ENCODE peak calls at places on chromosomes 4 and X, in ten cellular contexts. One of them, this sample, is unnamed.

GRCh38 chr4:2083116-2083825 is 24.1 kb downstream of the NAT8L start:
- DNase-seq in Right ventricle myocardium inferior: peak
- DNase-seq in GM03348: no peak
- DNase-seq in activated T-cell treated with anti-CD3 and anti-CD28 coated beads for 1 hour: no peak
- DNase-seq in activated CD8-positive, alpha-beta memory T cell treated with anti-CD3 and anti-CD28 coated beads, Interleukin-2, amount 50 U/mL, for 4 hours: no peak
- DNase-seq in stimulated activated CD4-positive, alpha-beta T cell treated with anti-CD3 and anti-CD28 coated beads, Interleukin-1b, Interleukin-23, amount 100 ng/mL, for 48 hours: no peak
- DNase-seq in activated B cell treated with CpG ODN at 0.5 μM for 24 hours: no peak
- DNase-seq in M059J: no peak
- DNase-seq in T follicular helper cell: no peak
- DNase-seq in Calu3: no peak
- DNase-seq in this sample: no peak

GRCh38 chr4:55447826-55448225 is 52.1 kb downstream of the TMEM165 start:
- DNase-seq in activated CD8-positive, alpha-beta memory T cell treated with anti-CD3 and anti-CD28 coated beads, Interleukin-2, amount 50 U/mL, for 4 hours: no peak
- DNase-seq in M059J: peak
- DNase-seq in activated T-cell treated with anti-CD3 and anti-CD28 coated beads for 1 hour: no peak
- DNase-seq in Right ventricle myocardium inferior: no peak
- DNase-seq in GM03348: no peak
- DNase-seq in T follicular helper cell: no peak
- DNase-seq in stimulated activated CD4-positive, alpha-beta T cell treated with anti-CD3 and anti-CD28 coated beads, Interleukin-1b, Interleukin-23, amount 100 ng/mL, for 48 hours: no peak
- DNase-seq in activated B cell treated with CpG ODN at 0.5 μM for 24 hours: no peak
- DNase-seq in Calu3: no peak
- DNase-seq in this sample: peak

GRCh38 chrX:118530537-118530936 is 34.9 kb downstream of the DOCK11 start:
- DNase-seq in Right ventricle myocardium inferior: no peak
- DNase-seq in activated B cell treated with CpG ODN at 0.5 μM for 24 hours: no peak
- DNase-seq in stimulated activated CD4-positive, alpha-beta T cell treated with anti-CD3 and anti-CD28 coated beads, Interleukin-1b, Interleukin-23, amount 100 ng/mL, for 48 hours: no peak
- DNase-seq in Calu3: no peak
- DNase-seq in T follicular helper cell: no peak
- DNase-seq in M059J: peak
- DNase-seq in activated CD8-positive, alpha-beta memory T cell treated with anti-CD3 and anti-CD28 coated beads, Interleukin-2, amount 50 U/mL, for 4 hours: no peak
- DNase-seq in activated T-cell treated with anti-CD3 and anti-CD28 coated beads for 1 hour: no peak
- DNase-seq in GM03348: peak
- DNase-seq in this sample: peak

GRCh38 chrX:118226060-118226428 is 109.4 kb upstream of the KLHL13 start:
- DNase-seq in T follicular helper cell: no peak
- DNase-seq in stimulated activated CD4-positive, alpha-beta T cell treated with anti-CD3 and anti-CD28 coated beads, Interleukin-1b, Interleukin-23, amount 100 ng/mL, for 48 hours: no peak
- DNase-seq in activated T-cell treated with anti-CD3 and anti-CD28 coated beads for 1 hour: no peak
- DNase-seq in activated B cell treated with CpG ODN at 0.5 μM for 24 hours: no peak
- DNase-seq in Calu3: no peak
- DNase-seq in GM03348: peak
- DNase-seq in activated CD8-positive, alpha-beta memory T cell treated with anti-CD3 and anti-CD28 coated beads, Interleukin-2, amount 50 U/mL, for 4 hours: no peak
- DNase-seq in Right ventricle myocardium inferior: no peak
- DNase-seq in M059J: peak
- DNase-seq in this sample: no peak

GRCh38 chrX:123899701-123900100 is 39.8 kb downstream of the XIAP start:
- DNase-seq in activated CD8-positive, alpha-beta memory T cell treated with anti-CD3 and anti-CD28 coated beads, Interleukin-2, amount 50 U/mL, for 4 hours: no peak
- DNase-seq in M059J: peak
- DNase-seq in Right ventricle myocardium inferior: no peak
- DNase-seq in activated B cell treated with CpG ODN at 0.5 μM for 24 hours: no peak
- DNase-seq in Calu3: no peak
- DNase-seq in GM03348: no peak
- DNase-seq in T follicular helper cell: no peak
- DNase-seq in activated T-cell treated with anti-CD3 and anti-CD28 coated beads for 1 hour: no peak
- DNase-seq in stimulated activated CD4-positive, alpha-beta T cell treated with anti-CD3 and anti-CD28 coated beads, Interleukin-1b, Interleukin-23, amount 100 ng/mL, for 48 hours: no peak
- DNase-seq in this sample: peak

GRCh38 chr4:2800691-2801596 is 8.1 kb downstream of the SH3BP2 start:
- DNase-seq in activated T-cell treated with anti-CD3 and anti-CD28 coated beads for 1 hour: no peak
- DNase-seq in stimulated activated CD4-positive, alpha-beta T cell treated with anti-CD3 and anti-CD28 coated beads, Interleukin-1b, Interleukin-23, amount 100 ng/mL, for 48 hours: no peak
- DNase-seq in M059J: peak
- DNase-seq in Calu3: peak
- DNase-seq in activated B cell treated with CpG ODN at 0.5 μM for 24 hours: peak
- DNase-seq in Right ventricle myocardium inferior: peak
- DNase-seq in GM03348: peak
- DNase-seq in T follicular helper cell: no peak
- DNase-seq in activated CD8-positive, alpha-beta memory T cell treated with anti-CD3 and anti-CD28 coated beads, Interleukin-2, amount 50 U/mL, for 4 hours: no peak
- DNase-seq in this sample: no peak

GRCh38 chr4:99088485-99089365 is at the start of gene ADH5:
- DNase-seq in T follicular helper cell: peak
- DNase-seq in M059J: peak
- DNase-seq in Right ventricle myocardium inferior: peak
- DNase-seq in activated CD8-positive, alpha-beta memory T cell treated with anti-CD3 and anti-CD28 coated beads, Interleukin-2, amount 50 U/mL, for 4 hours: peak
- DNase-seq in activated B cell treated with CpG ODN at 0.5 μM for 24 hours: peak
- DNase-seq in GM03348: peak
- DNase-seq in stimulated activated CD4-positive, alpha-beta T cell treated with anti-CD3 and anti-CD28 coated beads, Interleukin-1b, Interleukin-23, amount 100 ng/mL, for 48 hours: peak
- DNase-seq in Calu3: peak
- DNase-seq in activated T-cell treated with anti-CD3 and anti-CD28 coated beads for 1 hour: peak
- DNase-seq in this sample: peak

GRCh38 chr4:85724801-85725548 is 250.0 kb downstream of the ARHGAP24 start:
- DNase-seq in T follicular helper cell: no peak
- DNase-seq in stimulated activated CD4-positive, alpha-beta T cell treated with anti-CD3 and anti-CD28 coated beads, Interleukin-1b, Interleukin-23, amount 100 ng/mL, for 48 hours: no peak
- DNase-seq in Right ventricle myocardium inferior: no peak
- DNase-seq in activated T-cell treated with anti-CD3 and anti-CD28 coated beads for 1 hour: no peak
- DNase-seq in activated B cell treated with CpG ODN at 0.5 μM for 24 hours: no peak
- DNase-seq in Calu3: no peak
- DNase-seq in M059J: no peak
- DNase-seq in activated CD8-positive, alpha-beta memory T cell treated with anti-CD3 and anti-CD28 coated beads, Interleukin-2, amount 50 U/mL, for 4 hours: no peak
- DNase-seq in GM03348: no peak
- DNase-seq in this sample: peak

GRCh38 chr4:156931267-156931666 is 40.3 kb downstream of the PDGFC start:
- DNase-seq in stimulated activated CD4-positive, alpha-beta T cell treated with anti-CD3 and anti-CD28 coated beads, Interleukin-1b, Interleukin-23, amount 100 ng/mL, for 48 hours: no peak
- DNase-seq in Calu3: peak
- DNase-seq in M059J: peak
- DNase-seq in Right ventricle myocardium inferior: no peak
- DNase-seq in T follicular helper cell: no peak
- DNase-seq in activated CD8-positive, alpha-beta memory T cell treated with anti-CD3 and anti-CD28 coated beads, Interleukin-2, amount 50 U/mL, for 4 hours: no peak
- DNase-seq in activated T-cell treated with anti-CD3 and anti-CD28 coated beads for 1 hour: no peak
- DNase-seq in activated B cell treated with CpG ODN at 0.5 μM for 24 hours: no peak
- DNase-seq in GM03348: peak
- DNase-seq in this sample: peak

GRCh38 chrX:10071451-10072163 is 85.2 kb upstream of the CLCN4 start:
- DNase-seq in Calu3: no peak
- DNase-seq in T follicular helper cell: no peak
- DNase-seq in activated CD8-positive, alpha-beta memory T cell treated with anti-CD3 and anti-CD28 coated beads, Interleukin-2, amount 50 U/mL, for 4 hours: no peak
- DNase-seq in GM03348: peak
- DNase-seq in activated T-cell treated with anti-CD3 and anti-CD28 coated beads for 1 hour: no peak
- DNase-seq in M059J: no peak
- DNase-seq in activated B cell treated with CpG ODN at 0.5 μM for 24 hours: no peak
- DNase-seq in stimulated activated CD4-positive, alpha-beta T cell treated with anti-CD3 and anti-CD28 coated beads, Interleukin-1b, Interleukin-23, amount 100 ng/mL, for 48 hours: no peak
- DNase-seq in Right ventricle myocardium inferior: no peak
- DNase-seq in this sample: peak

GRCh38 chrX:16712825-16713155 is 321 bp upstream of the CTPS2 start:
- DNase-seq in activated T-cell treated with anti-CD3 and anti-CD28 coated beads for 1 hour: no peak
- DNase-seq in stimulated activated CD4-positive, alpha-beta T cell treated with anti-CD3 and anti-CD28 coated beads, Interleukin-1b, Interleukin-23, amount 100 ng/mL, for 48 hours: no peak
- DNase-seq in activated B cell treated with CpG ODN at 0.5 μM for 24 hours: no peak
- DNase-seq in Calu3: no peak
- DNase-seq in GM03348: no peak
- DNase-seq in T follicular helper cell: no peak
- DNase-seq in activated CD8-positive, alpha-beta memory T cell treated with anti-CD3 and anti-CD28 coated beads, Interleukin-2, amount 50 U/mL, for 4 hours: no peak
- DNase-seq in M059J: no peak
- DNase-seq in Right ventricle myocardium inferior: no peak
- DNase-seq in this sample: no peak

GRCh38 chr4:47195706-47196105 is 164.3 kb downstream of the GABRB1 start:
- DNase-seq in activated CD8-positive, alpha-beta memory T cell treated with anti-CD3 and anti-CD28 coated beads, Interleukin-2, amount 50 U/mL, for 4 hours: no peak
- DNase-seq in Calu3: no peak
- DNase-seq in T follicular helper cell: no peak
- DNase-seq in M059J: no peak
- DNase-seq in activated T-cell treated with anti-CD3 and anti-CD28 coated beads for 1 hour: no peak
- DNase-seq in Right ventricle myocardium inferior: no peak
- DNase-seq in stimulated activated CD4-positive, alpha-beta T cell treated with anti-CD3 and anti-CD28 coated beads, Interleukin-1b, Interleukin-23, amount 100 ng/mL, for 48 hours: no peak
- DNase-seq in activated B cell treated with CpG ODN at 0.5 μM for 24 hours: no peak
- DNase-seq in GM03348: no peak
- DNase-seq in this sample: no peak

GRCh38 chr4:116358633-116359222 is 726.6 kb downstream of the TRAM1L1 start:
- DNase-seq in M059J: peak
- DNase-seq in activated CD8-positive, alpha-beta memory T cell treated with anti-CD3 and anti-CD28 coated beads, Interleukin-2, amount 50 U/mL, for 4 hours: no peak
- DNase-seq in T follicular helper cell: no peak
- DNase-seq in activated B cell treated with CpG ODN at 0.5 μM for 24 hours: no peak
- DNase-seq in activated T-cell treated with anti-CD3 and anti-CD28 coated beads for 1 hour: no peak
- DNase-seq in GM03348: peak
- DNase-seq in Right ventricle myocardium inferior: no peak
- DNase-seq in Calu3: peak
- DNase-seq in stimulated activated CD4-positive, alpha-beta T cell treated with anti-CD3 and anti-CD28 coated beads, Interleukin-1b, Interleukin-23, amount 100 ng/mL, for 48 hours: peak
- DNase-seq in this sample: peak

GRCh38 chrX:45619290-45619689 is 418.6 kb upstream of the DIPK2B start:
- DNase-seq in M059J: peak
- DNase-seq in activated T-cell treated with anti-CD3 and anti-CD28 coated beads for 1 hour: no peak
- DNase-seq in activated B cell treated with CpG ODN at 0.5 μM for 24 hours: no peak
- DNase-seq in activated CD8-positive, alpha-beta memory T cell treated with anti-CD3 and anti-CD28 coated beads, Interleukin-2, amount 50 U/mL, for 4 hours: no peak
- DNase-seq in Calu3: no peak
- DNase-seq in GM03348: no peak
- DNase-seq in Right ventricle myocardium inferior: no peak
- DNase-seq in T follicular helper cell: no peak
- DNase-seq in stimulated activated CD4-positive, alpha-beta T cell treated with anti-CD3 and anti-CD28 coated beads, Interleukin-1b, Interleukin-23, amount 100 ng/mL, for 48 hours: no peak
- DNase-seq in this sample: peak

GRCh38 chr4:76696109-76696508 is 201.8 kb downstream of the SOWAHB start:
- DNase-seq in activated B cell treated with CpG ODN at 0.5 μM for 24 hours: no peak
- DNase-seq in Calu3: no peak
- DNase-seq in GM03348: peak
- DNase-seq in activated CD8-positive, alpha-beta memory T cell treated with anti-CD3 and anti-CD28 coated beads, Interleukin-2, amount 50 U/mL, for 4 hours: no peak
- DNase-seq in M059J: peak
- DNase-seq in T follicular helper cell: no peak
- DNase-seq in stimulated activated CD4-positive, alpha-beta T cell treated with anti-CD3 and anti-CD28 coated beads, Interleukin-1b, Interleukin-23, amount 100 ng/mL, for 48 hours: no peak
- DNase-seq in activated T-cell treated with anti-CD3 and anti-CD28 coated beads for 1 hour: no peak
- DNase-seq in Right ventricle myocardium inferior: no peak
- DNase-seq in this sample: no peak

GRCh38 chr4:15809058-15809457 is 30.9 kb downstream of the CD38 start:
- DNase-seq in activated B cell treated with CpG ODN at 0.5 μM for 24 hours: no peak
- DNase-seq in activated T-cell treated with anti-CD3 and anti-CD28 coated beads for 1 hour: no peak
- DNase-seq in Calu3: no peak
- DNase-seq in activated CD8-positive, alpha-beta memory T cell treated with anti-CD3 and anti-CD28 coated beads, Interleukin-2, amount 50 U/mL, for 4 hours: no peak
- DNase-seq in M059J: no peak
- DNase-seq in GM03348: no peak
- DNase-seq in Right ventricle myocardium inferior: no peak
- DNase-seq in stimulated activated CD4-positive, alpha-beta T cell treated with anti-CD3 and anti-CD28 coated beads, Interleukin-1b, Interleukin-23, amount 100 ng/mL, for 48 hours: no peak
- DNase-seq in T follicular helper cell: no peak
- DNase-seq in this sample: no peak

GRCh38 chrX:873016-873415 is 242.4 kb downstream of the SHOX start:
- DNase-seq in activated T-cell treated with anti-CD3 and anti-CD28 coated beads for 1 hour: no peak
- DNase-seq in T follicular helper cell: no peak
- DNase-seq in GM03348: no peak
- DNase-seq in Calu3: no peak
- DNase-seq in Right ventricle myocardium inferior: no peak
- DNase-seq in activated CD8-positive, alpha-beta memory T cell treated with anti-CD3 and anti-CD28 coated beads, Interleukin-2, amount 50 U/mL, for 4 hours: no peak
- DNase-seq in activated B cell treated with CpG ODN at 0.5 μM for 24 hours: no peak
- DNase-seq in stimulated activated CD4-positive, alpha-beta T cell treated with anti-CD3 and anti-CD28 coated beads, Interleukin-1b, Interleukin-23, amount 100 ng/mL, for 48 hours: no peak
- DNase-seq in M059J: no peak
- DNase-seq in this sample: no peak

GRCh38 chr4:172202480-172203076 is 389.4 kb downstream of the GALNTL6 start:
- DNase-seq in M059J: peak
- DNase-seq in activated T-cell treated with anti-CD3 and anti-CD28 coated beads for 1 hour: no peak
- DNase-seq in stimulated activated CD4-positive, alpha-beta T cell treated with anti-CD3 and anti-CD28 coated beads, Interleukin-1b, Interleukin-23, amount 100 ng/mL, for 48 hours: no peak
- DNase-seq in T follicular helper cell: no peak
- DNase-seq in Right ventricle myocardium inferior: no peak
- DNase-seq in activated B cell treated with CpG ODN at 0.5 μM for 24 hours: no peak
- DNase-seq in Calu3: peak
- DNase-seq in GM03348: peak
- DNase-seq in activated CD8-positive, alpha-beta memory T cell treated with anti-CD3 and anti-CD28 coated beads, Interleukin-2, amount 50 U/mL, for 4 hours: no peak
- DNase-seq in this sample: peak

GRCh38 chr4:77820836-77821561 is 1.8 kb upstream of the CNOT6L start:
- DNase-seq in GM03348: peak
- DNase-seq in Calu3: no peak
- DNase-seq in activated CD8-positive, alpha-beta memory T cell treated with anti-CD3 and anti-CD28 coated beads, Interleukin-2, amount 50 U/mL, for 4 hours: no peak
- DNase-seq in activated B cell treated with CpG ODN at 0.5 μM for 24 hours: no peak
- DNase-seq in M059J: no peak
- DNase-seq in T follicular helper cell: no peak
- DNase-seq in Right ventricle myocardium inferior: no peak
- DNase-seq in activated T-cell treated with anti-CD3 and anti-CD28 coated beads for 1 hour: no peak
- DNase-seq in stimulated activated CD4-positive, alpha-beta T cell treated with anti-CD3 and anti-CD28 coated beads, Interleukin-1b, Interleukin-23, amount 100 ng/mL, for 48 hours: peak
- DNase-seq in this sample: peak

GRCh38 chr4:137755033-137755471 is 222.8 kb upstream of the PCDH18 start:
- DNase-seq in M059J: peak
- DNase-seq in stimulated activated CD4-positive, alpha-beta T cell treated with anti-CD3 and anti-CD28 coated beads, Interleukin-1b, Interleukin-23, amount 100 ng/mL, for 48 hours: no peak
- DNase-seq in activated CD8-positive, alpha-beta memory T cell treated with anti-CD3 and anti-CD28 coated beads, Interleukin-2, amount 50 U/mL, for 4 hours: no peak
- DNase-seq in activated B cell treated with CpG ODN at 0.5 μM for 24 hours: no peak
- DNase-seq in T follicular helper cell: no peak
- DNase-seq in activated T-cell treated with anti-CD3 and anti-CD28 coated beads for 1 hour: no peak
- DNase-seq in GM03348: peak
- DNase-seq in Right ventricle myocardium inferior: no peak
- DNase-seq in Calu3: no peak
- DNase-seq in this sample: peak

GRCh38 chr4:105808459-105809041 is 86.7 kb upstream of the NPNT start:
- DNase-seq in stimulated activated CD4-positive, alpha-beta T cell treated with anti-CD3 and anti-CD28 coated beads, Interleukin-1b, Interleukin-23, amount 100 ng/mL, for 48 hours: no peak
- DNase-seq in Right ventricle myocardium inferior: no peak
- DNase-seq in activated T-cell treated with anti-CD3 and anti-CD28 coated beads for 1 hour: no peak
- DNase-seq in Calu3: no peak
- DNase-seq in T follicular helper cell: no peak
- DNase-seq in activated CD8-positive, alpha-beta memory T cell treated with anti-CD3 and anti-CD28 coated beads, Interleukin-2, amount 50 U/mL, for 4 hours: no peak
- DNase-seq in activated B cell treated with CpG ODN at 0.5 μM for 24 hours: no peak
- DNase-seq in GM03348: no peak
- DNase-seq in M059J: peak
- DNase-seq in this sample: peak

GRCh38 chr4:76655566-76656479 is 220.8 kb downstream of the SHROOM3 start:
- DNase-seq in activated CD8-positive, alpha-beta memory T cell treated with anti-CD3 and anti-CD28 coated beads, Interleukin-2, amount 50 U/mL, for 4 hours: no peak
- DNase-seq in T follicular helper cell: no peak
- DNase-seq in Right ventricle myocardium inferior: no peak
- DNase-seq in stimulated activated CD4-positive, alpha-beta T cell treated with anti-CD3 and anti-CD28 coated beads, Interleukin-1b, Interleukin-23, amount 100 ng/mL, for 48 hours: no peak
- DNase-seq in Calu3: no peak
- DNase-seq in activated B cell treated with CpG ODN at 0.5 μM for 24 hours: no peak
- DNase-seq in activated T-cell treated with anti-CD3 and anti-CD28 coated beads for 1 hour: no peak
- DNase-seq in GM03348: no peak
- DNase-seq in M059J: no peak
- DNase-seq in this sample: no peak

GRCh38 chrX:53831662-53832635 is 145.4 kb upstream of the HUWE1 start:
- DNase-seq in Calu3: peak
- DNase-seq in M059J: peak
- DNase-seq in GM03348: peak
- DNase-seq in activated T-cell treated with anti-CD3 and anti-CD28 coated beads for 1 hour: peak
- DNase-seq in stimulated activated CD4-positive, alpha-beta T cell treated with anti-CD3 and anti-CD28 coated beads, Interleukin-1b, Interleukin-23, amount 100 ng/mL, for 48 hours: peak
- DNase-seq in Right ventricle myocardium inferior: no peak
- DNase-seq in activated B cell treated with CpG ODN at 0.5 μM for 24 hours: peak
- DNase-seq in activated CD8-positive, alpha-beta memory T cell treated with anti-CD3 and anti-CD28 coated beads, Interleukin-2, amount 50 U/mL, for 4 hours: peak
- DNase-seq in T follicular helper cell: peak
- DNase-seq in this sample: peak

GRCh38 chr4:575281-576141 is 584 bp downstream of the TMEM271 start:
- DNase-seq in activated B cell treated with CpG ODN at 0.5 μM for 24 hours: no peak
- DNase-seq in M059J: no peak
- DNase-seq in T follicular helper cell: no peak
- DNase-seq in GM03348: peak
- DNase-seq in Calu3: no peak
- DNase-seq in activated T-cell treated with anti-CD3 and anti-CD28 coated beads for 1 hour: no peak
- DNase-seq in activated CD8-positive, alpha-beta memory T cell treated with anti-CD3 and anti-CD28 coated beads, Interleukin-2, amount 50 U/mL, for 4 hours: no peak
- DNase-seq in Right ventricle myocardium inferior: no peak
- DNase-seq in stimulated activated CD4-positive, alpha-beta T cell treated with anti-CD3 and anti-CD28 coated beads, Interleukin-1b, Interleukin-23, amount 100 ng/mL, for 48 hours: no peak
- DNase-seq in this sample: no peak

GRCh38 chr4:156475322-156475721 is 496.3 kb downstream of the PDGFC start:
- DNase-seq in GM03348: peak
- DNase-seq in Calu3: peak
- DNase-seq in M059J: peak
- DNase-seq in stimulated activated CD4-positive, alpha-beta T cell treated with anti-CD3 and anti-CD28 coated beads, Interleukin-1b, Interleukin-23, amount 100 ng/mL, for 48 hours: no peak
- DNase-seq in activated T-cell treated with anti-CD3 and anti-CD28 coated beads for 1 hour: no peak
- DNase-seq in activated CD8-positive, alpha-beta memory T cell treated with anti-CD3 and anti-CD28 coated beads, Interleukin-2, amount 50 U/mL, for 4 hours: no peak
- DNase-seq in activated B cell treated with CpG ODN at 0.5 μM for 24 hours: no peak
- DNase-seq in Right ventricle myocardium inferior: no peak
- DNase-seq in T follicular helper cell: no peak
- DNase-seq in this sample: peak

GRCh38 chrX:31228415-31228832 is 156.6 kb upstream of the FTHL17 start:
- DNase-seq in Right ventricle myocardium inferior: no peak
- DNase-seq in Calu3: no peak
- DNase-seq in GM03348: peak
- DNase-seq in stimulated activated CD4-positive, alpha-beta T cell treated with anti-CD3 and anti-CD28 coated beads, Interleukin-1b, Interleukin-23, amount 100 ng/mL, for 48 hours: no peak
- DNase-seq in activated B cell treated with CpG ODN at 0.5 μM for 24 hours: no peak
- DNase-seq in M059J: no peak
- DNase-seq in activated CD8-positive, alpha-beta memory T cell treated with anti-CD3 and anti-CD28 coated beads, Interleukin-2, amount 50 U/mL, for 4 hours: no peak
- DNase-seq in activated T-cell treated with anti-CD3 and anti-CD28 coated beads for 1 hour: no peak
- DNase-seq in T follicular helper cell: no peak
- DNase-seq in this sample: no peak

GRCh38 chrX:44770111-44770510 is 73.7 kb upstream of the DUSP21 start:
- DNase-seq in stimulated activated CD4-positive, alpha-beta T cell treated with anti-CD3 and anti-CD28 coated beads, Interleukin-1b, Interleukin-23, amount 100 ng/mL, for 48 hours: no peak
- DNase-seq in T follicular helper cell: no peak
- DNase-seq in activated B cell treated with CpG ODN at 0.5 μM for 24 hours: no peak
- DNase-seq in M059J: no peak
- DNase-seq in activated T-cell treated with anti-CD3 and anti-CD28 coated beads for 1 hour: no peak
- DNase-seq in activated CD8-positive, alpha-beta memory T cell treated with anti-CD3 and anti-CD28 coated beads, Interleukin-2, amount 50 U/mL, for 4 hours: no peak
- DNase-seq in Right ventricle myocardium inferior: no peak
- DNase-seq in Calu3: no peak
- DNase-seq in GM03348: no peak
- DNase-seq in this sample: no peak

GRCh38 chr4:179755322-179755721 is 2313.1 kb upstream of the AGA start:
- DNase-seq in activated T-cell treated with anti-CD3 and anti-CD28 coated beads for 1 hour: no peak
- DNase-seq in GM03348: no peak
- DNase-seq in T follicular helper cell: no peak
- DNase-seq in Right ventricle myocardium inferior: no peak
- DNase-seq in activated CD8-positive, alpha-beta memory T cell treated with anti-CD3 and anti-CD28 coated beads, Interleukin-2, amount 50 U/mL, for 4 hours: no peak
- DNase-seq in stimulated activated CD4-positive, alpha-beta T cell treated with anti-CD3 and anti-CD28 coated beads, Interleukin-1b, Interleukin-23, amount 100 ng/mL, for 48 hours: no peak
- DNase-seq in activated B cell treated with CpG ODN at 0.5 μM for 24 hours: no peak
- DNase-seq in M059J: no peak
- DNase-seq in Calu3: no peak
- DNase-seq in this sample: no peak